ENCODE peak calls at places on chromosomes 12 and 14, in nine cellular contexts. Z is neural progenitor cell; G is lower lobe of right lung; S is CD8-positive, alpha-beta T cell; I is adrenal gland; U is fibroblast of the aortic adventitia; M is left lung; E is fibroblast of lung; R is pancreas. A is an unnamed sample.

GRCh38 chr14:21118933-21119332 is 18.1 kb downstream of the TMEM253 start:
- DNase-seq in Z (no peak), G (no peak), S (no peak), I (no peak), U (no peak), M (no peak), E (no peak), R (no peak), A (no peak)

GRCh38 chr14:35949933-35950332 is 123.8 kb downstream of the BRMS1L start:
- DNase-seq in Z (peak), G (no peak), S (no peak), I (no peak), U (no peak), M (peak), E (peak), R (no peak), A (peak)

GRCh38 chr14:21057803-21058675 is at the start of gene RNASE8:
- DNase-seq in Z (no peak), G (no peak), S (no peak), I (no peak), U (no peak), M (no peak), E (peak), R (no peak), A (no peak)

GRCh38 chr12:122946690-122947271 is 19.5 kb downstream of the ABCB9 start:
- DNase-seq in Z (peak), G (peak), S (peak), I (peak), U (peak), M (peak), E (peak), R (peak), A (peak)

GRCh38 chr14:21236948-21237797 is 32.1 kb downstream of the HNRNPC start:
- DNase-seq in Z (no peak), G (no peak), S (no peak), I (no peak), U (no peak), M (no peak), E (no peak), R (no peak), A (no peak)

GRCh38 chr12:82359115-82359478 is 768 bp downstream of the METTL25 start:
- DNase-seq in Z (peak), G (no peak), S (no peak), I (no peak), U (peak), M (no peak), E (peak), R (peak), A (no peak)

GRCh38 chr12:56338643-56339422 is at the start of gene IL23A:
- DNase-seq in Z (peak), G (no peak), S (peak), I (no peak), U (no peak), M (no peak), E (peak), R (no peak), A (no peak)

GRCh38 chr12:2492166-2492705 is 302.5 kb upstream of the FKBP4 start:
- DNase-seq in Z (no peak), G (no peak), S (no peak), I (no peak), U (no peak), M (no peak), E (no peak), R (no peak), A (no peak)

GRCh38 chr14:101358320-101358569 is 203.1 kb upstream of the DIO3 start:
- DNase-seq in Z (no peak), G (no peak), S (no peak), I (no peak), U (no peak), M (no peak), E (no peak), R (no peak), A (no peak)

GRCh38 chr14:53411110-53411509 is 258.0 kb upstream of the DDHD1 start:
- DNase-seq in Z (no peak), G (no peak), S (no peak), I (no peak), U (peak), M (no peak), E (peak), R (no peak), A (no peak)

GRCh38 chr12:131114942-131115584 is 161.4 kb downstream of the ADGRD1 start:
- DNase-seq in Z (no peak), G (peak), S (no peak), I (no peak), U (peak), M (no peak), E (no peak), R (no peak), A (no peak)

GRCh38 chr12:1505576-1505975 is 88.8 kb downstream of the FBXL14 start:
- DNase-seq in Z (no peak), G (no peak), S (no peak), I (no peak), U (no peak), M (no peak), E (no peak), R (no peak), A (no peak)

GRCh38 chr12:95802482-95803264 is 12.1 kb upstream of the NTN4 start:
- DNase-seq in Z (no peak), G (no peak), S (no peak), I (no peak), U (peak), M (no peak), E (peak), R (no peak), A (peak)

GRCh38 chr12:104792570-104792969 is 165.5 kb downstream of the SLC41A2 start:
- DNase-seq in Z (no peak), G (no peak), S (no peak), I (peak), U (peak), M (no peak), E (peak), R (no peak), A (peak)

GRCh38 chr14:55138091-55138490 is 9.0 kb downstream of the LGALS3 start:
- DNase-seq in Z (peak), G (no peak), S (no peak), I (no peak), U (no peak), M (no peak), E (no peak), R (no peak), A (no peak)

GRCh38 chr12:19010726-19011125 is 118.8 kb upstream of the PLEKHA5 start:
- DNase-seq in Z (no peak), G (no peak), S (no peak), I (no peak), U (no peak), M (no peak), E (no peak), R (no peak), A (no peak)

GRCh38 chr14:93859957-93860356 is 67.2 kb upstream of the FAM181A start:
- DNase-seq in Z (no peak), G (no peak), S (no peak), I (no peak), U (no peak), M (no peak), E (no peak), R (no peak), A (peak)

GRCh38 chr12:26374934-26375333 is 179.6 kb downstream of the SSPN start:
- DNase-seq in Z (no peak), G (no peak), S (no peak), I (no peak), U (peak), M (no peak), E (peak), R (no peak), A (no peak)

GRCh38 chr14:51652168-51653095 is 722 bp downstream of the FRMD6 start:
- DNase-seq in Z (peak), G (peak), S (no peak), I (peak), U (peak), M (peak), E (peak), R (no peak), A (no peak)

GRCh38 chr12:102961488-102961801 is 4.0 kb downstream of the ASCL1 start:
- DNase-seq in Z (no peak), G (no peak), S (no peak), I (no peak), U (no peak), M (no peak), E (no peak), R (no peak), A (no peak)

GRCh38 chr14:23559010-23559920 is 3.2 kb downstream of the THTPA start:
- DNase-seq in Z (peak), G (peak), S (peak), I (no peak), U (peak), M (no peak), E (peak), R (peak), A (no peak)

GRCh38 chr14:50210074-50210473 is 21.3 kb downstream of the SOS2 start:
- DNase-seq in Z (no peak), G (no peak), S (no peak), I (no peak), U (no peak), M (no peak), E (no peak), R (no peak), A (no peak)

GRCh38 chr14:69719501-69719951 is 47.4 kb upstream of the SRSF5 start:
- DNase-seq in Z (peak), G (peak), S (no peak), I (peak), U (peak), M (no peak), E (peak), R (no peak), A (no peak)

GRCh38 chr12:92253301-92253700 is 107.7 kb upstream of the BTG1 start:
- DNase-seq in Z (no peak), G (no peak), S (no peak), I (no peak), U (no peak), M (no peak), E (peak), R (no peak), A (no peak)

GRCh38 chr14:55125403-55125802 is 3.6 kb upstream of the LGALS3 start:
- DNase-seq in Z (no peak), G (peak), S (no peak), I (peak), U (no peak), M (peak), E (no peak), R (no peak), A (no peak)

GRCh38 chr12:24617471-24617870 is 331.4 kb downstream of the BCAT1 start:
- DNase-seq in Z (no peak), G (no peak), S (no peak), I (no peak), U (peak), M (no peak), E (peak), R (no peak), A (no peak)

GRCh38 chr14:99968156-99968920 is 96.9 kb upstream of the EVL start:
- DNase-seq in Z (no peak), G (no peak), S (no peak), I (no peak), U (peak), M (peak), E (peak), R (no peak), A (no peak)

GRCh38 chr12:47828008-47828966 is 8.6 kb upstream of the HDAC7 start:
- DNase-seq in Z (no peak), G (no peak), S (no peak), I (no peak), U (no peak), M (no peak), E (no peak), R (no peak), A (no peak)

GRCh38 chr14:47227051-47227600 is 448.3 kb downstream of the MDGA2 start:
- DNase-seq in Z (no peak), G (no peak), S (no peak), I (no peak), U (no peak), M (no peak), E (peak), R (no peak), A (no peak)

GRCh38 chr12:132323171-132324010 is 6.0 kb downstream of the GALNT9 start:
- DNase-seq in Z (no peak), G (no peak), S (peak), I (no peak), U (no peak), M (no peak), E (no peak), R (peak), A (no peak)

GRCh38 chr12:69608114-69608513 is 2.6 kb downstream of the LRRC10 start:
- DNase-seq in Z (no peak), G (no peak), S (no peak), I (no peak), U (no peak), M (no peak), E (no peak), R (no peak), A (no peak)

GRCh38 chr12:120041386-120042231 is 52.6 kb downstream of the BICDL1 start:
- DNase-seq in Z (no peak), G (no peak), S (peak), I (no peak), U (no peak), M (no peak), E (no peak), R (no peak), A (no peak)

GRCh38 chr12:109497675-109498074 is 20.2 kb downstream of the UBE3B start:
- DNase-seq in Z (no peak), G (no peak), S (no peak), I (no peak), U (no peak), M (no peak), E (peak), R (no peak), A (no peak)

GRCh38 chr12:6201199-6201608 is 1.0 kb downstream of the CD9 start:
- DNase-seq in Z (peak), G (peak), S (peak), I (peak), U (no peak), M (no peak), E (no peak), R (peak), A (peak)

GRCh38 chr12:47651368-47652254 is 54.2 kb downstream of the RPAP3 start:
- DNase-seq in Z (peak), G (peak), S (peak), I (peak), U (peak), M (peak), E (peak), R (peak), A (peak)

GRCh38 chr14:60905930-60906329 is 74.9 kb downstream of the TRMT5 start:
- DNase-seq in Z (no peak), G (no peak), S (no peak), I (no peak), U (peak), M (no peak), E (peak), R (no peak), A (no peak)

GRCh38 chr12:71900091-71900490 is 38.6 kb upstream of the TPH2 start:
- DNase-seq in Z (no peak), G (no peak), S (no peak), I (no peak), U (peak), M (no peak), E (no peak), R (no peak), A (no peak)

DNA sequence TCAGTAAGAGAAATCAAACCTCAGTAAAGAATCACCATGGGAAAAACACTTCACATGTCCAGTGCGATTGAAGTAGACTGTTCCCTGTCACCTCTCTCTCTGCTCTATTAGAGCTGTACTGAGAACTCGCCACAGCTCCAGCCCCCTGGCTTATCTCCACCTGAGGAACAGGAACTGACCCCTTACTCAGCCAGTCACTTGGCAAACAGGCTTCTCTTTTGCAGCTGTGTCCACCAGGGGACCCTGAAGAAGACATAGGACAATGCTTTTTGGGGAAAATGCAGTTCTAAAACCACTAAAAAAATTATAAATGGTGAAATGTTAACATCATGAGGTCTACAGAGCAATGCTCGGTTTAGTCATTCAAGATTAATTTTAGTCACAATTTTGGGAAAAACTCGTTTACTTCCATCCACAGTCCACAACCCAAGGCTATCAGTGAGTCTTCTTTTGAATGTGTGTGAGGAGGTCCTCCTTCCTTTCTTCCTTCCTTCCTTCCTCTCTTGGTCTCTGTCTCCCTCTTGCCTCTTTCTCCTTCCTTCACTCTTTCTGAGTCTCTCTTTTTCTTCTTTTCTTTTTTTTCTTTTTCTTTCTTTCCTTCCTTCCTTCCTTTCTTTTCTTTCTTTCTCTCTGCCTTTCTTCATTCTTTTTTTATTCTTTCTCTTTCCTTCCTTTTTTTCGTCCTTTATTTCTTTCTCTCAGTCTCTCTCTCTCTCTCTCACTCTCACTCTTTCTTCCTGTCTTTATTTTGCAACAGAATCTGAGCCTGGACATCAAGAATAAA is 1189.5 kb upstream of the TMEM132C start:
- DNase-seq in Z (no peak), G (no peak), S (no peak), I (no peak), U (no peak), M (no peak), E (no peak), R (no peak), A (no peak)
- TF ChIP-seq CTCF in Z (peak), G (no peak), S (no peak), I (no peak), U (no peak), M (no peak), E (no peak), R (no peak), A (no peak)

DNA sequence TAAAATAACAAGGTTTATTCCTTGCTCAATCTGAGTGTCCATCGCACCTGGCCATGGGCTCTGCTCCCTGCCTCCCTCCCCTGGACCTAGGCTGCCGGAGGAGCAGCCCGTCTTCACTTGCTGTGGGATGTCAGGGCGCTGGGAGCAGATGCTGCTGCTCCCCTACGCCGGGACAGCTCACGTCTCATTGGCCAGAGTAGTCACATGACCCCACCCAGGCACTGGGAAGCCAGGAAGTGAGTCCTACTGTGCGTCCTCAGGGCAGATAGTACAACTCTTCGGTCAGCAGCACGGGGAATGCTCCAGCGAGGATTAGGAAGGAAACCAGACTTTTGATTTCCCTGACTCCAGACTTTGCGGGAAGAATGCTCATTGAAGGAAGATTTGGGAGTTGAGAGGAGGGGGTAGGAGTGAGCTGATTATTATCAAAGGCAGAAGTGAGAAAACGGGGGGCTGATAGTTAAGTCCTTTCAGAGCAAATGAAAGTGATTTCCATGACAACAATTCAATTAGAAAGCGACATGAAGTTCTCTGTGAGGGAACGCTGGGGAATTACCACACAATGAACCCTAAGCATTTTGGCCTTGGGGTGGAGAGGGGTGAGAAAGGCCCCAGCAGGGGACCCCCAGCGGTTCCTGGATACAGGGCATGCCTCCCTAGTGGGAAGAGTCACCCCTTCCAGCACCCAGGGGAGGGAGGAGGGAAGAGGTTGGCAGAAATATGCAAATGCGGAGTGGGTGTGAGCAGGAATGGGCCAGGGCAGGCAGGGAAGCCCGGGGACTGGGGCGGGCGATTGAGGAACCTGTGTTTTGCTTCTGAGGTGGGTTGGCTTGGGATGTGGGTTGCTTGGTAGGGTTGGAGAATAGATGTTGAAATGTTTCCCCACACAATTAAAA is 215.5 kb downstream of the AACS start:
- DNase-seq in Z (peak), G (no peak), S (no peak), I (no peak), U (no peak), M (no peak), E (no peak), R (no peak), A (no peak)
- H3K4me3 ChIP-seq in Z (peak), G (no peak), S (no peak), I (no peak), U (no peak), M (no peak), E (no peak), R (no peak), A (no peak)

DNA sequence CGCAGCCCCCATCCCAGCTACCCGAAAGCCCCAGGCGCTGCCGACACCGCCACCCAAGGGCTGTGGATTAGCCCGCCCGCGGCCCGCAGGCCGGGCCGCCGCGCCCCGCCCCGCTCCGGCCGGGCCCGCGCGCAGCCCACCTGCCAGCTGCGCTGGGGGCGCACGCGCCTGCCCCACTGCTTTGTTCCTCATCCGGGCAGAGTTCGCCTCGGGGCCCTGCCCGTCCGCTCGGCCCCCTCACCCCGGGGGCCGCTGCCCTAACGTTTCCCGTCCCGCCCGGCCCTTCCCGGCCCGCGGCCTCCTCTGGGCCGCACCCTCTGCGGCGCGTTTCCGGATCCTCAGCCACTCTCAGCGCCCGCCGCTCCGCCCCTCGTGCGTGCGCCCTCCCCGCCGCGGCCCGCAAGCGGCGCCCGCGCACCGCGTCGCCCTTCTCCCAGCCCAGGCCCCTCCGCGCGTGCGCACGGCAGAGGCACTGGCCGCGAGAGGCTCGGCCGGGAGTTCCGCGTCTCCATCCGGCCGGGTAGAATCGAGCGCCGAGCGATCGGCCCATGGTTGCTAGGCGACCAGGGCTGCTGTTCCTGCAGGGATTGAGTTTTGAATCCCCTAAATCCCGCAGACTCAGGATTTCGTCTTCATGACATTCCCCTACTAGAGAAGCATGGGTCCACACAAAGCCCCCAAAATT is at the start of gene PRDM4:
- DNase-seq in Z (peak), G (peak), S (peak), I (peak), U (peak), M (peak), E (peak), R (peak), A (peak)
- TF ChIP-seq CTCF in Z (peak), G (peak), S (no peak), I (no peak), U (no peak), M (peak), E (no peak), R (no peak), A (peak)

DNA sequence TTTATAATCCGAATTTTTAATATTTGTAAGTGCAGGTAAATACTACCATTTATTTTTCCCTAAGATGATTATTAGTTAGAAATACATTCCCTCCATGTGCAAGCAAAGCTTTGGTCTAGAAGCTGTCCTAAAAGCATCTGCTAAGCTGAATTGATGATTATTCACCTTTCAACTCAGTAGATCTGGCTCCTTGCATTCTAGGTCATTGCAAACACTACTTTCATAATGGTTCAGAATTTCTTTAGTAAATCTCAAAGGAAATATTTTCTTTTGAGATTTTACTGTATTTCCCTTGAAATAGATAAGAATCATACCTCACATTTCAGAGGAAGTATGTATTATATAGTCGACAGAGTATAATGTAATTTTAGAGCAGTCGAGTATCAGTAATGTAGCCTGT is 2.4 kb downstream of the ETNK1 start:
- DNase-seq in Z (no peak), G (no peak), S (no peak), I (no peak), U (peak), M (no peak), E (no peak), R (no peak), A (no peak)
- H3K4me3 ChIP-seq in Z (peak), G (peak), S (peak), I (no peak), U (peak), M (peak), E (peak), R (no peak), A (no peak)

GRCh38 chr12:3655331-3655900 is 97.5 kb downstream of the CRACR2A start:
- DNase-seq in Z (peak), G (no peak), S (no peak), I (no peak), U (peak), M (no peak), E (no peak), R (no peak), A (no peak)
- TF ChIP-seq CTCF in Z (peak), G (no peak), S (no peak), I (no peak), U (peak), M (no peak), E (peak), R (no peak), A (peak)

GRCh38 chr12:75101805-75102204 is 107.8 kb downstream of the KCNC2 start:
- DNase-seq in Z (no peak), G (no peak), S (no peak), I (no peak), U (no peak), M (no peak), E (no peak), R (no peak), A (no peak)
- H3K4me3 ChIP-seq in Z (no peak), G (no peak), S (no peak), I (no peak), U (no peak), M (no peak), E (no peak), R (no peak), A (no peak)